ENCODE peak calls at places on chromosomes 1 and 21, in six cellular contexts. One of them, this sample, is unnamed.

GRCh38 chr1:228276901-228277490 is 69.2 kb downstream of the OBSCN start:
- DNase-seq in activated naive CD4-positive, alpha-beta T cell treated with anti-CD3 and anti-CD28 coated beads, Interleukin-2, amount 50 U/mL, for 16 hours: no peak
- DNase-seq in non-pigmented ciliary epithelial cell: no peak
- DNase-seq in NCI-H1092 treated with DMSO at 0.1 percent for 48 hours: no peak
- DNase-seq in EL: no peak
- DNase-seq in stimulated activated naive CD8-positive, alpha-beta T cell treated with anti-CD3 and anti-CD28 coated beads, Interleukin-15, Interleukin-2, amounts not matched to agents 100 U/mL and 50 U/mL, for 24 hours: no peak
- DNase-seq in this sample: no peak

GRCh38 chr1:85569737-85570404 is 10.7 kb upstream of the CCN1 start:
- DNase-seq in NCI-H1092 treated with DMSO at 0.1 percent for 48 hours: no peak
- DNase-seq in stimulated activated naive CD8-positive, alpha-beta T cell treated with anti-CD3 and anti-CD28 coated beads, Interleukin-15, Interleukin-2, amounts not matched to agents 100 U/mL and 50 U/mL, for 24 hours: no peak
- DNase-seq in non-pigmented ciliary epithelial cell: no peak
- DNase-seq in EL: peak; percentile 27
- DNase-seq in activated naive CD4-positive, alpha-beta T cell treated with anti-CD3 and anti-CD28 coated beads, Interleukin-2, amount 50 U/mL, for 16 hours: no peak
- DNase-seq in this sample: no peak

GRCh38 chr1:151760597-151761385 is 2.5 kb downstream of the MRPL9 start:
- DNase-seq in activated naive CD4-positive, alpha-beta T cell treated with anti-CD3 and anti-CD28 coated beads, Interleukin-2, amount 50 U/mL, for 16 hours: no peak
- DNase-seq in NCI-H1092 treated with DMSO at 0.1 percent for 48 hours: no peak
- DNase-seq in non-pigmented ciliary epithelial cell: no peak
- DNase-seq in EL: no peak
- DNase-seq in stimulated activated naive CD8-positive, alpha-beta T cell treated with anti-CD3 and anti-CD28 coated beads, Interleukin-15, Interleukin-2, amounts not matched to agents 100 U/mL and 50 U/mL, for 24 hours: no peak
- DNase-seq in this sample: no peak

GRCh38 chr1:89986020-89986419 is 8.9 kb upstream of the ZNF326 start:
- DNase-seq in NCI-H1092 treated with DMSO at 0.1 percent for 48 hours: peak; percentile 53
- DNase-seq in EL: no peak
- DNase-seq in stimulated activated naive CD8-positive, alpha-beta T cell treated with anti-CD3 and anti-CD28 coated beads, Interleukin-15, Interleukin-2, amounts not matched to agents 100 U/mL and 50 U/mL, for 24 hours: no peak
- DNase-seq in activated naive CD4-positive, alpha-beta T cell treated with anti-CD3 and anti-CD28 coated beads, Interleukin-2, amount 50 U/mL, for 16 hours: no peak
- DNase-seq in non-pigmented ciliary epithelial cell: no peak
- DNase-seq in this sample: no peak

GRCh38 chr1:228072658-228073043 is 9.9 kb upstream of the ARF1 start:
- DNase-seq in non-pigmented ciliary epithelial cell: no peak
- DNase-seq in NCI-H1092 treated with DMSO at 0.1 percent for 48 hours: no peak
- DNase-seq in EL: no peak
- DNase-seq in stimulated activated naive CD8-positive, alpha-beta T cell treated with anti-CD3 and anti-CD28 coated beads, Interleukin-15, Interleukin-2, amounts not matched to agents 100 U/mL and 50 U/mL, for 24 hours: no peak
- DNase-seq in activated naive CD4-positive, alpha-beta T cell treated with anti-CD3 and anti-CD28 coated beads, Interleukin-2, amount 50 U/mL, for 16 hours: no peak
- DNase-seq in this sample: no peak

GRCh38 chr1:78836736-78837135 is 169.8 kb downstream of the ADGRL4 start:
- DNase-seq in stimulated activated naive CD8-positive, alpha-beta T cell treated with anti-CD3 and anti-CD28 coated beads, Interleukin-15, Interleukin-2, amounts not matched to agents 100 U/mL and 50 U/mL, for 24 hours: no peak
- DNase-seq in EL: peak; percentile 28
- DNase-seq in NCI-H1092 treated with DMSO at 0.1 percent for 48 hours: no peak
- DNase-seq in non-pigmented ciliary epithelial cell: no peak
- DNase-seq in activated naive CD4-positive, alpha-beta T cell treated with anti-CD3 and anti-CD28 coated beads, Interleukin-2, amount 50 U/mL, for 16 hours: no peak
- DNase-seq in this sample: no peak

GRCh38 chr1:48673725-48674124 is 103.0 kb downstream of the BEND5 start:
- DNase-seq in non-pigmented ciliary epithelial cell: no peak
- DNase-seq in activated naive CD4-positive, alpha-beta T cell treated with anti-CD3 and anti-CD28 coated beads, Interleukin-2, amount 50 U/mL, for 16 hours: no peak
- DNase-seq in stimulated activated naive CD8-positive, alpha-beta T cell treated with anti-CD3 and anti-CD28 coated beads, Interleukin-15, Interleukin-2, amounts not matched to agents 100 U/mL and 50 U/mL, for 24 hours: no peak
- DNase-seq in EL: no peak
- DNase-seq in NCI-H1092 treated with DMSO at 0.1 percent for 48 hours: no peak
- DNase-seq in this sample: no peak

GRCh38 chr21:38639782-38640750 is 141.8 kb upstream of the ERG start:
- DNase-seq in non-pigmented ciliary epithelial cell: no peak
- DNase-seq in EL: no peak
- DNase-seq in activated naive CD4-positive, alpha-beta T cell treated with anti-CD3 and anti-CD28 coated beads, Interleukin-2, amount 50 U/mL, for 16 hours: no peak
- DNase-seq in stimulated activated naive CD8-positive, alpha-beta T cell treated with anti-CD3 and anti-CD28 coated beads, Interleukin-15, Interleukin-2, amounts not matched to agents 100 U/mL and 50 U/mL, for 24 hours: no peak
- DNase-seq in NCI-H1092 treated with DMSO at 0.1 percent for 48 hours: no peak
- DNase-seq in this sample: no peak

GRCh38 chr1:183023601-183024351 is 556 bp downstream of the LAMC1 start:
- DNase-seq in NCI-H1092 treated with DMSO at 0.1 percent for 48 hours: peak; percentile 74
- DNase-seq in EL: peak; percentile 62
- DNase-seq in non-pigmented ciliary epithelial cell: no peak
- DNase-seq in activated naive CD4-positive, alpha-beta T cell treated with anti-CD3 and anti-CD28 coated beads, Interleukin-2, amount 50 U/mL, for 16 hours: peak; percentile 35
- DNase-seq in stimulated activated naive CD8-positive, alpha-beta T cell treated with anti-CD3 and anti-CD28 coated beads, Interleukin-15, Interleukin-2, amounts not matched to agents 100 U/mL and 50 U/mL, for 24 hours: peak; percentile 60
- DNase-seq in this sample: peak; percentile 64

GRCh38 chr1:86447198-86447790 is 21.4 kb upstream of the CLCA1 start:
- DNase-seq in EL: no peak
- DNase-seq in NCI-H1092 treated with DMSO at 0.1 percent for 48 hours: no peak
- DNase-seq in non-pigmented ciliary epithelial cell: no peak
- DNase-seq in stimulated activated naive CD8-positive, alpha-beta T cell treated with anti-CD3 and anti-CD28 coated beads, Interleukin-15, Interleukin-2, amounts not matched to agents 100 U/mL and 50 U/mL, for 24 hours: no peak
- DNase-seq in activated naive CD4-positive, alpha-beta T cell treated with anti-CD3 and anti-CD28 coated beads, Interleukin-2, amount 50 U/mL, for 16 hours: no peak
- DNase-seq in this sample: no peak

GRCh38 chr1:63940440-63940839 is 166.6 kb downstream of the ROR1 start:
- DNase-seq in EL: no peak
- DNase-seq in non-pigmented ciliary epithelial cell: no peak
- DNase-seq in activated naive CD4-positive, alpha-beta T cell treated with anti-CD3 and anti-CD28 coated beads, Interleukin-2, amount 50 U/mL, for 16 hours: no peak
- DNase-seq in stimulated activated naive CD8-positive, alpha-beta T cell treated with anti-CD3 and anti-CD28 coated beads, Interleukin-15, Interleukin-2, amounts not matched to agents 100 U/mL and 50 U/mL, for 24 hours: no peak
- DNase-seq in NCI-H1092 treated with DMSO at 0.1 percent for 48 hours: no peak
- DNase-seq in this sample: no peak

GRCh38 chr1:98086156-98086555 is 165.3 kb upstream of the DPYD start:
- DNase-seq in EL: peak; percentile 95
- DNase-seq in activated naive CD4-positive, alpha-beta T cell treated with anti-CD3 and anti-CD28 coated beads, Interleukin-2, amount 50 U/mL, for 16 hours: no peak
- DNase-seq in NCI-H1092 treated with DMSO at 0.1 percent for 48 hours: no peak
- DNase-seq in stimulated activated naive CD8-positive, alpha-beta T cell treated with anti-CD3 and anti-CD28 coated beads, Interleukin-15, Interleukin-2, amounts not matched to agents 100 U/mL and 50 U/mL, for 24 hours: no peak
- DNase-seq in non-pigmented ciliary epithelial cell: peak; percentile 70
- DNase-seq in this sample: no peak

GRCh38 chr1:10606070-10606469 is 131.3 kb downstream of the PEX14 start:
- DNase-seq in NCI-H1092 treated with DMSO at 0.1 percent for 48 hours: no peak
- DNase-seq in stimulated activated naive CD8-positive, alpha-beta T cell treated with anti-CD3 and anti-CD28 coated beads, Interleukin-15, Interleukin-2, amounts not matched to agents 100 U/mL and 50 U/mL, for 24 hours: no peak
- DNase-seq in activated naive CD4-positive, alpha-beta T cell treated with anti-CD3 and anti-CD28 coated beads, Interleukin-2, amount 50 U/mL, for 16 hours: no peak
- DNase-seq in non-pigmented ciliary epithelial cell: peak; percentile 4
- DNase-seq in EL: no peak
- DNase-seq in this sample: no peak

GRCh38 chr1:110235839-110236682 is 25.9 kb downstream of the KCNC4 start:
- DNase-seq in stimulated activated naive CD8-positive, alpha-beta T cell treated with anti-CD3 and anti-CD28 coated beads, Interleukin-15, Interleukin-2, amounts not matched to agents 100 U/mL and 50 U/mL, for 24 hours: peak; percentile 65
- DNase-seq in activated naive CD4-positive, alpha-beta T cell treated with anti-CD3 and anti-CD28 coated beads, Interleukin-2, amount 50 U/mL, for 16 hours: peak; percentile 45
- DNase-seq in EL: peak; percentile 96
- DNase-seq in NCI-H1092 treated with DMSO at 0.1 percent for 48 hours: no peak
- DNase-seq in non-pigmented ciliary epithelial cell: peak; percentile 20
- DNase-seq in this sample: peak; percentile 75

GRCh38 chr1:61268546-61269243 is 186.3 kb downstream of the NFIA start:
- DNase-seq in NCI-H1092 treated with DMSO at 0.1 percent for 48 hours: no peak
- DNase-seq in EL: no peak
- DNase-seq in stimulated activated naive CD8-positive, alpha-beta T cell treated with anti-CD3 and anti-CD28 coated beads, Interleukin-15, Interleukin-2, amounts not matched to agents 100 U/mL and 50 U/mL, for 24 hours: no peak
- DNase-seq in non-pigmented ciliary epithelial cell: no peak
- DNase-seq in activated naive CD4-positive, alpha-beta T cell treated with anti-CD3 and anti-CD28 coated beads, Interleukin-2, amount 50 U/mL, for 16 hours: no peak
- DNase-seq in this sample: no peak

GRCh38 chr1:39132505-39133339 is 71.8 kb upstream of the MACF1 start:
- DNase-seq in non-pigmented ciliary epithelial cell: no peak
- DNase-seq in stimulated activated naive CD8-positive, alpha-beta T cell treated with anti-CD3 and anti-CD28 coated beads, Interleukin-15, Interleukin-2, amounts not matched to agents 100 U/mL and 50 U/mL, for 24 hours: no peak
- DNase-seq in EL: peak; percentile 53
- DNase-seq in activated naive CD4-positive, alpha-beta T cell treated with anti-CD3 and anti-CD28 coated beads, Interleukin-2, amount 50 U/mL, for 16 hours: no peak
- DNase-seq in NCI-H1092 treated with DMSO at 0.1 percent for 48 hours: peak; percentile 40
- DNase-seq in this sample: no peak

GRCh38 chr1:50930965-50931737 is 28.9 kb downstream of the FAF1 start:
- DNase-seq in EL: peak; percentile 4
- DNase-seq in activated naive CD4-positive, alpha-beta T cell treated with anti-CD3 and anti-CD28 coated beads, Interleukin-2, amount 50 U/mL, for 16 hours: peak; percentile 25
- DNase-seq in NCI-H1092 treated with DMSO at 0.1 percent for 48 hours: no peak
- DNase-seq in non-pigmented ciliary epithelial cell: no peak
- DNase-seq in stimulated activated naive CD8-positive, alpha-beta T cell treated with anti-CD3 and anti-CD28 coated beads, Interleukin-15, Interleukin-2, amounts not matched to agents 100 U/mL and 50 U/mL, for 24 hours: peak; percentile 22
- DNase-seq in this sample: no peak

GRCh38 chr1:169348356-169349036 is 19.1 kb downstream of the NME7 start:
- DNase-seq in EL: peak; percentile 54
- DNase-seq in activated naive CD4-positive, alpha-beta T cell treated with anti-CD3 and anti-CD28 coated beads, Interleukin-2, amount 50 U/mL, for 16 hours: no peak
- DNase-seq in stimulated activated naive CD8-positive, alpha-beta T cell treated with anti-CD3 and anti-CD28 coated beads, Interleukin-15, Interleukin-2, amounts not matched to agents 100 U/mL and 50 U/mL, for 24 hours: no peak
- DNase-seq in NCI-H1092 treated with DMSO at 0.1 percent for 48 hours: peak; percentile 69
- DNase-seq in non-pigmented ciliary epithelial cell: no peak
- DNase-seq in this sample: peak; percentile 14

GRCh38 chr21:45347712-45348477 is 57.1 kb upstream of the COL18A1 start:
- DNase-seq in non-pigmented ciliary epithelial cell: no peak
- DNase-seq in NCI-H1092 treated with DMSO at 0.1 percent for 48 hours: no peak
- DNase-seq in EL: no peak
- DNase-seq in stimulated activated naive CD8-positive, alpha-beta T cell treated with anti-CD3 and anti-CD28 coated beads, Interleukin-15, Interleukin-2, amounts not matched to agents 100 U/mL and 50 U/mL, for 24 hours: no peak
- DNase-seq in activated naive CD4-positive, alpha-beta T cell treated with anti-CD3 and anti-CD28 coated beads, Interleukin-2, amount 50 U/mL, for 16 hours: peak; percentile 10
- DNase-seq in this sample: no peak

GRCh38 chr1:115946116-115946515 is 30.2 kb upstream of the SLC22A15 start:
- DNase-seq in non-pigmented ciliary epithelial cell: no peak
- DNase-seq in activated naive CD4-positive, alpha-beta T cell treated with anti-CD3 and anti-CD28 coated beads, Interleukin-2, amount 50 U/mL, for 16 hours: no peak
- DNase-seq in EL: no peak
- DNase-seq in stimulated activated naive CD8-positive, alpha-beta T cell treated with anti-CD3 and anti-CD28 coated beads, Interleukin-15, Interleukin-2, amounts not matched to agents 100 U/mL and 50 U/mL, for 24 hours: no peak
- DNase-seq in NCI-H1092 treated with DMSO at 0.1 percent for 48 hours: no peak
- DNase-seq in this sample: no peak

GRCh38 chr1:207863893-207864535 is 46.9 kb downstream of the CD34 start:
- DNase-seq in EL: no peak
- DNase-seq in NCI-H1092 treated with DMSO at 0.1 percent for 48 hours: no peak
- DNase-seq in stimulated activated naive CD8-positive, alpha-beta T cell treated with anti-CD3 and anti-CD28 coated beads, Interleukin-15, Interleukin-2, amounts not matched to agents 100 U/mL and 50 U/mL, for 24 hours: peak; percentile 49
- DNase-seq in non-pigmented ciliary epithelial cell: no peak
- DNase-seq in activated naive CD4-positive, alpha-beta T cell treated with anti-CD3 and anti-CD28 coated beads, Interleukin-2, amount 50 U/mL, for 16 hours: peak; percentile 44
- DNase-seq in this sample: peak; percentile 35

GRCh38 chr1:185934476-185935189 is 200.4 kb downstream of the HMCN1 start:
- DNase-seq in NCI-H1092 treated with DMSO at 0.1 percent for 48 hours: no peak
- DNase-seq in non-pigmented ciliary epithelial cell: no peak
- DNase-seq in EL: peak; percentile 11
- DNase-seq in stimulated activated naive CD8-positive, alpha-beta T cell treated with anti-CD3 and anti-CD28 coated beads, Interleukin-15, Interleukin-2, amounts not matched to agents 100 U/mL and 50 U/mL, for 24 hours: no peak
- DNase-seq in activated naive CD4-positive, alpha-beta T cell treated with anti-CD3 and anti-CD28 coated beads, Interleukin-2, amount 50 U/mL, for 16 hours: no peak
- DNase-seq in this sample: no peak

GRCh38 chr1:218898921-218899320 is 274.8 kb upstream of the LYPLAL1 start:
- DNase-seq in stimulated activated naive CD8-positive, alpha-beta T cell treated with anti-CD3 and anti-CD28 coated beads, Interleukin-15, Interleukin-2, amounts not matched to agents 100 U/mL and 50 U/mL, for 24 hours: no peak
- DNase-seq in EL: no peak
- DNase-seq in NCI-H1092 treated with DMSO at 0.1 percent for 48 hours: no peak
- DNase-seq in activated naive CD4-positive, alpha-beta T cell treated with anti-CD3 and anti-CD28 coated beads, Interleukin-2, amount 50 U/mL, for 16 hours: no peak
- DNase-seq in non-pigmented ciliary epithelial cell: no peak
- DNase-seq in this sample: no peak

GRCh38 chr1:233240367-233240766 is 55.2 kb downstream of the PCNX2 start:
- DNase-seq in stimulated activated naive CD8-positive, alpha-beta T cell treated with anti-CD3 and anti-CD28 coated beads, Interleukin-15, Interleukin-2, amounts not matched to agents 100 U/mL and 50 U/mL, for 24 hours: no peak
- DNase-seq in EL: peak; percentile 3
- DNase-seq in non-pigmented ciliary epithelial cell: no peak
- DNase-seq in NCI-H1092 treated with DMSO at 0.1 percent for 48 hours: no peak
- DNase-seq in activated naive CD4-positive, alpha-beta T cell treated with anti-CD3 and anti-CD28 coated beads, Interleukin-2, amount 50 U/mL, for 16 hours: no peak
- DNase-seq in this sample: no peak

GRCh38 chr1:65146908-65147423 is 1.0 kb upstream of the AK4 start:
- DNase-seq in stimulated activated naive CD8-positive, alpha-beta T cell treated with anti-CD3 and anti-CD28 coated beads, Interleukin-15, Interleukin-2, amounts not matched to agents 100 U/mL and 50 U/mL, for 24 hours: peak; percentile 44
- DNase-seq in NCI-H1092 treated with DMSO at 0.1 percent for 48 hours: no peak
- DNase-seq in EL: peak; percentile 39
- DNase-seq in activated naive CD4-positive, alpha-beta T cell treated with anti-CD3 and anti-CD28 coated beads, Interleukin-2, amount 50 U/mL, for 16 hours: no peak
- DNase-seq in non-pigmented ciliary epithelial cell: no peak
- DNase-seq in this sample: no peak

GRCh38 chr1:11650331-11650991 is 3.8 kb downstream of the FBXO2 start:
- DNase-seq in activated naive CD4-positive, alpha-beta T cell treated with anti-CD3 and anti-CD28 coated beads, Interleukin-2, amount 50 U/mL, for 16 hours: peak; percentile 79
- DNase-seq in NCI-H1092 treated with DMSO at 0.1 percent for 48 hours: peak; percentile 84
- DNase-seq in non-pigmented ciliary epithelial cell: no peak
- DNase-seq in EL: peak; percentile 75
- DNase-seq in stimulated activated naive CD8-positive, alpha-beta T cell treated with anti-CD3 and anti-CD28 coated beads, Interleukin-15, Interleukin-2, amounts not matched to agents 100 U/mL and 50 U/mL, for 24 hours: peak; percentile 89
- DNase-seq in this sample: peak; percentile 88

GRCh38 chr1:8281843-8282509 is 35.9 kb upstream of the SLC45A1 start:
- DNase-seq in NCI-H1092 treated with DMSO at 0.1 percent for 48 hours: no peak
- DNase-seq in stimulated activated naive CD8-positive, alpha-beta T cell treated with anti-CD3 and anti-CD28 coated beads, Interleukin-15, Interleukin-2, amounts not matched to agents 100 U/mL and 50 U/mL, for 24 hours: no peak
- DNase-seq in activated naive CD4-positive, alpha-beta T cell treated with anti-CD3 and anti-CD28 coated beads, Interleukin-2, amount 50 U/mL, for 16 hours: no peak
- DNase-seq in EL: no peak
- DNase-seq in non-pigmented ciliary epithelial cell: no peak
- DNase-seq in this sample: no peak

GRCh38 chr21:36188081-36188681 is 31.6 kb downstream of the DOP1B start:
- DNase-seq in NCI-H1092 treated with DMSO at 0.1 percent for 48 hours: peak; percentile 47
- DNase-seq in activated naive CD4-positive, alpha-beta T cell treated with anti-CD3 and anti-CD28 coated beads, Interleukin-2, amount 50 U/mL, for 16 hours: no peak
- DNase-seq in non-pigmented ciliary epithelial cell: no peak
- DNase-seq in EL: no peak
- DNase-seq in stimulated activated naive CD8-positive, alpha-beta T cell treated with anti-CD3 and anti-CD28 coated beads, Interleukin-15, Interleukin-2, amounts not matched to agents 100 U/mL and 50 U/mL, for 24 hours: no peak
- DNase-seq in this sample: no peak

GRCh38 chr1:33442141-33442540 is 11.2 kb upstream of the PHC2 start:
- DNase-seq in EL: no peak
- DNase-seq in NCI-H1092 treated with DMSO at 0.1 percent for 48 hours: no peak
- DNase-seq in non-pigmented ciliary epithelial cell: no peak
- DNase-seq in stimulated activated naive CD8-positive, alpha-beta T cell treated with anti-CD3 and anti-CD28 coated beads, Interleukin-15, Interleukin-2, amounts not matched to agents 100 U/mL and 50 U/mL, for 24 hours: no peak
- DNase-seq in activated naive CD4-positive, alpha-beta T cell treated with anti-CD3 and anti-CD28 coated beads, Interleukin-2, amount 50 U/mL, for 16 hours: no peak
- DNase-seq in this sample: no peak